ENCODE peak calls at places on chromosomes 13 and 19, in eight cellular contexts. U, F, B, I, M, N, T and S are unnamed samples.

GRCh38 chr19:20051841-20052768 is 12.8 kb upstream of the ZNF682 start:
- DNase-seq in B (peak), I (peak), U (peak), N (peak), M (peak), F (peak), T (peak), S (peak)

GRCh38 chr19:39238944-39239343 is 5.9 kb downstream of the IFNL3 start:
- DNase-seq in U (no peak), M (no peak), F (no peak), N (no peak), B (no peak), I (no peak), T (no peak), S (no peak)

GRCh38 chr13:40109324-40109958 is 454.0 kb downstream of the COG6 start:
- DNase-seq in N (peak), B (peak), T (no peak), M (peak), F (no peak), U (no peak), I (no peak), S (peak)

GRCh38 chr19:36973021-36973843 is 57.1 kb downstream of the ZNF568 start:
- DNase-seq in N (peak), F (peak), U (no peak), T (peak), I (peak), M (peak), B (peak), S (no peak)

GRCh38 chr19:50488795-50489194 is 12.1 kb upstream of the GARIN5A start:
- DNase-seq in N (no peak), I (no peak), T (no peak), U (no peak), M (no peak), F (no peak), B (no peak), S (no peak)

GRCh38 chr19:40621966-40622772 is 21.0 kb downstream of the LTBP4 start:
- DNase-seq in M (no peak), N (no peak), F (peak), I (no peak), U (no peak), B (no peak), T (no peak), S (no peak)

GRCh38 chr19:35045667-35046300 is 4.3 kb downstream of the HPN start:
- DNase-seq in I (no peak), N (no peak), M (peak), T (peak), F (peak), U (no peak), B (peak), S (no peak)

GRCh38 chr19:37251308-37252229 is 33.6 kb downstream of the ZNF383 start:
- DNase-seq in I (peak), N (peak), B (peak), F (peak), T (no peak), M (peak), U (no peak), S (peak)

GRCh38 chr13:51760592-51760991 is 43.4 kb downstream of the DHRS12 start:
- DNase-seq in F (no peak), B (no peak), M (no peak), U (no peak), N (no peak), T (no peak), I (no peak), S (no peak)

GRCh38 chr13:93450761-93451160 is 224.2 kb downstream of the GPC6 start:
- DNase-seq in N (no peak), T (no peak), F (no peak), I (no peak), U (no peak), B (no peak), M (no peak), S (no peak)

GRCh38 chr19:4061683-4062575 is 4.8 kb downstream of the ZBTB7A start:
- DNase-seq in M (no peak), I (no peak), F (peak), T (no peak), N (no peak), B (no peak), U (peak), S (no peak)

GRCh38 chr13:110618780-110619179 is 3.4 kb downstream of the NAXD start:
- DNase-seq in I (no peak), N (no peak), U (no peak), M (no peak), T (no peak), F (peak), B (no peak), S (no peak)

GRCh38 chr19:33781536-33781935 is 15.1 kb upstream of the KCTD15 start:
- DNase-seq in F (no peak), I (no peak), T (no peak), M (no peak), U (no peak), N (no peak), B (no peak), S (no peak)

GRCh38 chr19:47183579-47183978 is 47.4 kb downstream of the BBC3 start:
- DNase-seq in I (no peak), T (no peak), M (no peak), N (no peak), B (no peak), U (no peak), F (no peak), S (no peak)

GRCh38 chr19:13143135-13143534 is 7.0 kb downstream of the STX10 start:
- DNase-seq in T (no peak), F (no peak), M (peak), B (peak), I (no peak), U (no peak), N (peak), S (no peak)

GRCh38 chr13:50081106-50081898 is 66.1 kb downstream of the KCNRG start:
- DNase-seq in N (no peak), M (no peak), T (peak), U (peak), B (no peak), I (peak), F (peak), S (no peak)

GRCh38 chr19:14763497-14764145 is 14.7 kb downstream of the ADGRE2 start:
- DNase-seq in U (no peak), I (no peak), N (no peak), T (no peak), F (no peak), M (no peak), B (no peak), S (no peak)

GRCh38 chr13:103883698-103884097 is 817.5 kb upstream of the SLC10A2 start:
- DNase-seq in B (no peak), I (no peak), T (no peak), N (peak), F (no peak), M (peak), U (no peak), S (no peak)

GRCh38 chr19:56321981-56322558 is 7.4 kb upstream of the ZSCAN5A start:
- DNase-seq in N (no peak), F (no peak), M (no peak), B (no peak), T (no peak), U (no peak), I (no peak), S (no peak)

GRCh38 chr13:99196466-99197256 is 4.0 kb upstream of the UBAC2 start:
- DNase-seq in I (no peak), T (no peak), M (no peak), B (no peak), F (no peak), N (no peak), U (no peak), S (no peak)

GRCh38 chr19:46892252-46893179 is 31.7 kb downstream of the ARHGAP35 start:
- DNase-seq in M (no peak), T (no peak), I (no peak), N (no peak), B (no peak), U (no peak), F (no peak), S (no peak)

GRCh38 chr13:91714726-91715334 is 316.4 kb downstream of the GPC5 start:
- DNase-seq in F (no peak), M (no peak), U (no peak), B (no peak), N (no peak), I (no peak), T (peak), S (no peak)

GRCh38 chr19:1068111-1069001 is 1.4 kb downstream of the ARHGAP45 start:
- DNase-seq in T (no peak), N (no peak), F (peak), B (no peak), I (peak), M (no peak), U (no peak), S (no peak)
- H3K4me3 ChIP-seq in T (no peak), N (no peak), F (peak), B (no peak), I (peak), M (no peak), U (no peak), S (no peak)

GRCh38 chr19:45112111-45112827 is 19.3 kb downstream of the PPP1R37 start:
- DNase-seq in I (no peak), T (no peak), U (no peak), B (no peak), M (no peak), N (no peak), F (no peak), S (no peak)
- TF ChIP-seq CTCF in I (no peak), T (peak), U (peak), B (no peak), M (no peak), N (no peak), F (no peak), S (no peak)

DNA sequence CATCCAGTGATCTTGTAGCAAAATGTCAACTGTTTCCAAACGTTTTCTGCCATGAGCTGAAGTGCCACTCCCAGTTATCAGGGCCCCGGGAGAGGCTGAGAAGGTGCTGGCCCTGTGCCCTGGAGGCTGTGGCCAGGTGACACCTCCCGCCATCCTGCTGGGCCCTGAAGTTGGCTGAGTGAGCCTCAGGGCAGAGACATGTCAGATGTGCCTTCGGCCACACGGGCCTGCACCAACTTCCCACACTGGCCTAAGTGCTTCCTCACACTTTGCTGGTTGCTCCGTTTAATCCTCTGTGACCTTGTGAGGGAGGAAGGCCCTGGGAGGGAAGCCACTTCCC is 4.8 kb downstream of the ADPRHL1 start:
- DNase-seq in M (no peak), I (peak), T (peak), U (no peak), F (no peak), N (no peak), B (no peak), S (no peak)
- H3K4me3 ChIP-seq in M (no peak), I (peak), T (no peak), U (peak), F (no peak), N (no peak), B (peak), S (no peak)

GRCh38 chr13:41136396-41137031 is 3.9 kb upstream of the KBTBD6 start:
- DNase-seq in M (no peak), I (no peak), F (no peak), B (no peak), U (no peak), T (no peak), N (no peak), S (no peak)

GRCh38 chr13:41133951-41134350 is 1.3 kb upstream of the KBTBD6 start:
- DNase-seq in I (no peak), F (no peak), U (no peak), M (no peak), T (no peak), B (no peak), N (no peak), S (no peak)

GRCh38 chr13:41137241-41137640 is 4.6 kb upstream of the KBTBD6 start:
- DNase-seq in I (no peak), N (no peak), B (no peak), T (no peak), F (no peak), U (no peak), M (peak), S (no peak)

GRCh38 chr13:41130356-41130755 is 2.2 kb downstream of the KBTBD6 start:
- DNase-seq in M (peak), I (no peak), B (no peak), F (no peak), T (no peak), U (no peak), N (no peak), S (no peak)

DNA sequence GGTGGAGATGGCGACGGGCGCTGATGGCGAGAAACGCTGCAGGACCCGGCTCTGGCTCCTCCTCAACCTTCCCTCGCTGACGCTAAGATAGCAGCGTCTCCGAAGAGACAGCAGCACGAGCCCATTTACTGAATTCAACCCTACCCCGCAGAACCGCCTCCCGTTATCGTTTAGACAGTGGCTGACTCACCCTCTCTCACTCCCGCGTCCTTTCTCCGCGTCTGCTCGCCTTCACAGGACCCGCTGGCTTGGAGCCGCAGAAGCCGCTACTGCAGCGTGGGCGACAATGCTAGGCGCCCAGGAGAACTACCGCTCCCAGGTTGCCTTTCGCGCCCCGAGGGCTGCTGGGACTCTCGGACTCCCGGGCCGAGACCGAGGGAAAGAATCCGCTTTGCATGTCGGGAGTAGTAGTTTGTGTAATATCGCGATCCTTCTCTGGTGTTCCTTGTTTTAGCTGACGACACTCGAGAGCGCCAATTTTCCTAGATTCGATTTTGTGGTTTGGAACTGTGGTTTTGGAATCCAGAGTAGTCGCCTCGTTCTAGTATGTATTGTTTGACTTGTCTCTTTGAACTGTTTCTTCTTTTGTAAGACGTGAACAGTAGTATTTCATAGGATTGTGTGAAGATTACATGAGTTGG is at the start of gene KBTBD6:
- DNase-seq in T (peak), U (peak), N (peak), B (peak), I (peak), F (peak), M (peak), S (peak)
- TF ChIP-seq CTCF in T (no peak), U (no peak), N (no peak), B (no peak), I (no peak), F (no peak), M (no peak), S (no peak)